ENCODE peak calls at places on chromosomes 4 and X, in nine cellular contexts. U is testis; Z is CD4-positive, CD25-positive, alpha-beta regulatory T cell; K is epithelial cell of prostate; R is PC-3; O is GM23248; L is DND-41; P is foreskin keratinocyte; I is ovary. H is an unnamed sample.

GRCh38 chrX:120125444-120125843 is 9.7 kb upstream of the RHOXF1 start:
- DNase-seq in I (peak), U (no peak), R (no peak), K (no peak), O (no peak), L (no peak), Z (no peak), P (no peak), H (no peak)

GRCh38 chrX:100449696-100450606 is 39.9 kb upstream of the PCDH19 start:
- DNase-seq in L (no peak), O (no peak), P (no peak), R (peak), K (no peak), I (no peak), U (no peak), Z (no peak), H (no peak)

GRCh38 chr4:77240469-77241066 is 83.6 kb downstream of the CCNG2 start:
- DNase-seq in O (peak), Z (peak), L (peak), I (peak), P (peak), U (peak), K (no peak), R (peak), H (peak)

GRCh38 chrX:71099736-71100135 is 4.1 kb downstream of the FOXO4 start:
- DNase-seq in K (no peak), U (no peak), Z (no peak), O (no peak), I (no peak), L (no peak), R (no peak), P (no peak), H (no peak)

GRCh38 chr4:112747035-112747434 is 110.1 kb downstream of the LARP7 start:
- DNase-seq in L (no peak), R (no peak), P (peak), Z (no peak), I (no peak), K (no peak), U (no peak), O (no peak), H (no peak)

GRCh38 chrX:72247206-72247944 is 8.5 kb upstream of the ERCC6L start:
- DNase-seq in R (peak), L (no peak), I (no peak), Z (no peak), U (peak), K (no peak), O (no peak), P (no peak), H (no peak)

GRCh38 chrX:47030339-47030738 is 47.9 kb upstream of the RGN start:
- DNase-seq in Z (peak), K (no peak), L (peak), R (peak), P (peak), I (no peak), U (peak), O (peak), H (peak)

GRCh38 chr4:158667651-158668198 is 4.0 kb downstream of the C4orf46 start:
- DNase-seq in Z (peak), R (peak), U (no peak), K (no peak), I (no peak), O (peak), P (no peak), L (peak), H (peak)

GRCh38 chr4:99949034-99949998 is 759 bp downstream of the H2AZ1 start:
- DNase-seq in U (peak), Z (peak), R (peak), P (peak), L (peak), O (peak), I (peak), K (peak), H (peak)

GRCh38 chr4:26522478-26522877 is 32.2 kb upstream of the CCKAR start:
- DNase-seq in Z (no peak), U (no peak), P (peak), K (no peak), R (peak), L (no peak), O (peak), I (no peak), H (no peak)

GRCh38 chr4:24862073-24862751 is 50.6 kb downstream of the CCDC149 start:
- DNase-seq in U (no peak), I (no peak), K (no peak), L (no peak), O (no peak), P (no peak), Z (no peak), R (no peak), H (no peak)

GRCh38 chrX:136464589-136464988 is 23.2 kb upstream of the BRS3 start:
- DNase-seq in O (no peak), K (no peak), R (no peak), Z (no peak), L (no peak), U (no peak), I (no peak), P (no peak), H (no peak)

GRCh38 chrX:20477836-20478532 is 211.3 kb upstream of the RPS6KA3 start:
- DNase-seq in P (no peak), I (no peak), K (no peak), R (no peak), U (no peak), O (no peak), Z (no peak), L (no peak), H (peak)

GRCh38 chr4:127643791-127644190 is 11.0 kb downstream of the INTU start:
- DNase-seq in P (no peak), O (no peak), K (no peak), I (no peak), U (no peak), R (no peak), Z (no peak), L (no peak), H (no peak)

GRCh38 chr4:75916091-75916661 is 13.9 kb upstream of the PPEF2 start:
- DNase-seq in O (peak), P (peak), I (no peak), L (peak), K (no peak), U (peak), Z (peak), R (peak), H (no peak)

GRCh38 chr4:145179201-145179860 is 1.1 kb downstream of the OTUD4 start:
- DNase-seq in P (peak), L (peak), K (no peak), Z (peak), R (peak), U (peak), O (peak), I (peak), H (peak)

GRCh38 chr4:158760866-158761265 is 8.0 kb upstream of the FNIP2 start:
- DNase-seq in R (no peak), I (no peak), O (peak), U (no peak), K (no peak), P (no peak), Z (no peak), L (no peak), H (no peak)

GRCh38 chr4:151031831-151032605 is 16.9 kb upstream of the LRBA start:
- DNase-seq in U (no peak), L (no peak), P (peak), R (peak), K (peak), I (no peak), Z (no peak), O (peak), H (peak)

GRCh38 chrX:5876984-5877655 is 351.5 kb downstream of the NLGN4X start:
- DNase-seq in Z (no peak), L (no peak), K (no peak), O (peak), U (peak), I (no peak), R (peak), P (no peak), H (no peak)

GRCh38 chrX:9644335-9644734 is 121.3 kb downstream of the GPR143 start:
- DNase-seq in U (no peak), R (no peak), O (no peak), I (no peak), P (no peak), K (no peak), Z (peak), L (peak), H (no peak)

GRCh38 chrX:128106630-128107029 is 54.4 kb upstream of the ACTRT1 start:
- DNase-seq in L (no peak), I (no peak), U (peak), Z (no peak), K (no peak), P (peak), R (peak), O (no peak), H (no peak)

GRCh38 chrX:117397846-117398245 is 718.8 kb downstream of the KLHL13 start:
- DNase-seq in U (no peak), L (no peak), O (no peak), Z (no peak), K (no peak), P (peak), I (no peak), R (no peak), H (no peak)

GRCh38 chr4:119955256-119955655 is 111.4 kb downstream of the MAD2L1 start:
- DNase-seq in U (no peak), L (no peak), Z (no peak), P (no peak), R (no peak), K (no peak), I (no peak), O (no peak), H (no peak)

GRCh38 chr4:56958111-56958517 is 19.3 kb downstream of the NOA1 start:
- DNase-seq in P (peak), K (peak), R (peak), U (peak), I (peak), L (no peak), O (peak), Z (no peak), H (peak)

GRCh38 chrX:125090046-125090445 is 229.6 kb upstream of the TEX13C start:
- DNase-seq in R (peak), U (no peak), Z (no peak), I (no peak), K (no peak), P (peak), L (no peak), O (no peak), H (no peak)

GRCh38 chr4:38152721-38153412 is 192.7 kb downstream of the PTTG2 start:
- DNase-seq in K (no peak), R (no peak), U (no peak), P (no peak), O (no peak), L (no peak), I (no peak), Z (no peak), H (no peak)

GRCh38 chrX:130028196-130028595 is 45.8 kb downstream of the BCORL1 start:
- DNase-seq in R (peak), L (peak), Z (peak), O (peak), U (peak), P (peak), K (no peak), I (peak), H (peak)

GRCh38 chr4:84733343-84734033 is 150.6 kb downstream of the CDS1 start:
- DNase-seq in Z (no peak), R (no peak), K (no peak), O (no peak), P (no peak), I (no peak), U (no peak), L (no peak), H (no peak)

GRCh38 chrX:129877401-129877800 is 28.6 kb upstream of the UTP14A start:
- DNase-seq in I (no peak), K (no peak), P (no peak), R (no peak), U (no peak), L (no peak), Z (no peak), O (no peak), H (peak)

GRCh38 chr4:40995850-40996249 is 218.5 kb downstream of the APBB2 start:
- DNase-seq in K (no peak), L (no peak), R (no peak), P (no peak), O (peak), Z (no peak), U (no peak), I (no peak), H (no peak)

GRCh38 chrX:7927259-7928167 is at the start of gene PNPLA4:
- DNase-seq in U (peak), Z (peak), O (peak), K (peak), P (peak), R (peak), L (no peak), I (peak), H (peak)

GRCh38 chr4:4662230-4662629 is 120.4 kb upstream of the STX18 start:
- DNase-seq in P (no peak), Z (no peak), R (no peak), L (no peak), K (no peak), I (no peak), O (no peak), U (no peak), H (no peak)

GRCh38 chrX:154020500-154021115 is 906 bp upstream of the IRAK1 start:
- DNase-seq in Z (no peak), L (no peak), R (no peak), P (no peak), O (peak), I (no peak), U (no peak), K (no peak), H (no peak)

GRCh38 chrX:154019633-154020499 is at the start of gene IRAK1:
- DNase-seq in I (peak), K (no peak), O (peak), Z (peak), L (peak), P (no peak), R (peak), U (no peak), H (peak)

GRCh38 chrX:154019061-154019621 is 561 bp downstream of the IRAK1 start:
- DNase-seq in O (peak), Z (no peak), P (no peak), U (no peak), I (no peak), K (no peak), L (peak), R (no peak), H (no peak)

GRCh38 chrX:154017766-154018517 is 1.8 kb downstream of the IRAK1 start:
- DNase-seq in O (no peak), K (no peak), Z (no peak), P (no peak), L (no peak), I (no peak), R (no peak), U (no peak), H (no peak)

GRCh38 chrX:154018518-154019060 is 1.1 kb downstream of the IRAK1 start:
- DNase-seq in O (no peak), P (no peak), L (peak), U (no peak), R (no peak), Z (no peak), K (no peak), I (no peak), H (no peak)
- H3K27ac ChIP-seq in O (peak), P (no peak), L (peak), U (peak), R (peak), Z (peak), K (peak), I (peak), H (no peak)

GRCh38 chrX:150503898-150504219 is 64.6 kb upstream of the MTM1 start:
- DNase-seq in U (no peak), O (no peak), I (no peak), K (no peak), P (no peak), Z (no peak), R (peak), L (no peak), H (no peak)
- H3K27ac ChIP-seq in U (peak), O (no peak), I (no peak), K (no peak), P (no peak), Z (no peak), R (no peak), L (no peak), H (no peak)

GRCh38 chr4:54184581-54184980 is 44.5 kb upstream of the PDGFRA start:
- DNase-seq in O (no peak), Z (no peak), P (no peak), R (no peak), K (no peak), L (no peak), U (no peak), I (no peak), H (no peak)
- H3K27ac ChIP-seq in O (no peak), Z (no peak), P (no peak), R (no peak), K (no peak), L (no peak), U (no peak), I (no peak), H (no peak)

GRCh38 chr4:176805155-176805554 is 12.4 kb upstream of the VEGFC start:
- DNase-seq in O (peak), L (no peak), K (no peak), U (no peak), Z (no peak), I (no peak), P (peak), R (no peak), H (no peak)

GRCh38 chr4:176795441-176795840 is 2.7 kb upstream of the VEGFC start:
- DNase-seq in R (no peak), Z (no peak), P (no peak), U (no peak), L (no peak), K (no peak), O (no peak), I (no peak), H (no peak)

GRCh38 chr4:176799653-176800052 is 6.9 kb upstream of the VEGFC start:
- DNase-seq in Z (no peak), L (no peak), P (no peak), O (no peak), U (no peak), R (no peak), K (no peak), I (no peak), H (no peak)

GRCh38 chr4:176800891-176801534 is 8.3 kb upstream of the VEGFC start:
- DNase-seq in L (no peak), Z (no peak), O (peak), U (no peak), I (no peak), K (no peak), P (no peak), R (peak), H (no peak)
- H3K27ac ChIP-seq in L (no peak), Z (no peak), O (peak), U (no peak), I (no peak), K (no peak), P (no peak), R (peak), H (no peak)